ENCODE peak calls at places on chromosomes 11 and 22, in nine cellular contexts. One of them, this sample, is unnamed.

GRCh38 chr11:118572914-118573550 is 823 bp downstream of the ARCN1 start:
- DNase-seq in EH: peak
- DNase-seq in Peyer's patch: no peak
- DNase-seq in HS-27A: no peak
- DNase-seq in AG10803: peak
- DNase-seq in natural killer cell treated with Interleukin-12 subunit alpha and Interleukin-12 subunit beta and Interleukin-15 and Interleukin-18, amount 100 ng/mL, for 72 hours: no peak
- DNase-seq in GM13976: peak
- DNase-seq in CD4-positive, alpha-beta memory T cell: peak
- DNase-seq in NCI-H1105 treated with DMSO at 0.1 percent for 48 hours: no peak
- DNase-seq in this sample: peak

GRCh38 chr11:13695886-13696285 is 27.4 kb downstream of the FAR1 start:
- DNase-seq in EH: peak
- DNase-seq in Peyer's patch: no peak
- DNase-seq in HS-27A: no peak
- DNase-seq in AG10803: no peak
- DNase-seq in natural killer cell treated with Interleukin-12 subunit alpha and Interleukin-12 subunit beta and Interleukin-15 and Interleukin-18, amount 100 ng/mL, for 72 hours: no peak
- DNase-seq in GM13976: no peak
- DNase-seq in CD4-positive, alpha-beta memory T cell: no peak
- DNase-seq in NCI-H1105 treated with DMSO at 0.1 percent for 48 hours: no peak
- DNase-seq in this sample: no peak

GRCh38 chr11:35919244-35919643 is 24.6 kb upstream of the LDLRAD3 start:
- DNase-seq in EH: no peak
- DNase-seq in Peyer's patch: no peak
- DNase-seq in HS-27A: no peak
- DNase-seq in AG10803: no peak
- DNase-seq in natural killer cell treated with Interleukin-12 subunit alpha and Interleukin-12 subunit beta and Interleukin-15 and Interleukin-18, amount 100 ng/mL, for 72 hours: no peak
- DNase-seq in GM13976: no peak
- DNase-seq in CD4-positive, alpha-beta memory T cell: no peak
- DNase-seq in NCI-H1105 treated with DMSO at 0.1 percent for 48 hours: peak
- DNase-seq in this sample: no peak

GRCh38 chr11:944711-945470 is 19.2 kb downstream of the AP2A2 start:
- DNase-seq in EH: peak
- DNase-seq in Peyer's patch: no peak
- DNase-seq in HS-27A: no peak
- DNase-seq in AG10803: peak
- DNase-seq in natural killer cell treated with Interleukin-12 subunit alpha and Interleukin-12 subunit beta and Interleukin-15 and Interleukin-18, amount 100 ng/mL, for 72 hours: no peak
- DNase-seq in GM13976: no peak
- DNase-seq in CD4-positive, alpha-beta memory T cell: no peak
- DNase-seq in NCI-H1105 treated with DMSO at 0.1 percent for 48 hours: no peak
- DNase-seq in this sample: no peak

GRCh38 chr11:84909740-84910139 is 717.4 kb downstream of the DLG2 start:
- DNase-seq in EH: no peak
- DNase-seq in Peyer's patch: no peak
- DNase-seq in HS-27A: no peak
- DNase-seq in AG10803: no peak
- DNase-seq in natural killer cell treated with Interleukin-12 subunit alpha and Interleukin-12 subunit beta and Interleukin-15 and Interleukin-18, amount 100 ng/mL, for 72 hours: no peak
- DNase-seq in GM13976: no peak
- DNase-seq in CD4-positive, alpha-beta memory T cell: no peak
- DNase-seq in NCI-H1105 treated with DMSO at 0.1 percent for 48 hours: no peak
- DNase-seq in this sample: no peak

GRCh38 chr11:90288207-90288821 is 65.5 kb upstream of the CHORDC1 start:
- DNase-seq in EH: peak
- DNase-seq in Peyer's patch: no peak
- DNase-seq in HS-27A: no peak
- DNase-seq in AG10803: peak
- DNase-seq in natural killer cell treated with Interleukin-12 subunit alpha and Interleukin-12 subunit beta and Interleukin-15 and Interleukin-18, amount 100 ng/mL, for 72 hours: no peak
- DNase-seq in GM13976: peak
- DNase-seq in CD4-positive, alpha-beta memory T cell: no peak
- DNase-seq in NCI-H1105 treated with DMSO at 0.1 percent for 48 hours: peak
- DNase-seq in this sample: peak

GRCh38 chr22:42385691-42386090 is 46.5 kb downstream of the NFAM1 start:
- DNase-seq in EH: no peak
- DNase-seq in Peyer's patch: no peak
- DNase-seq in HS-27A: no peak
- DNase-seq in AG10803: no peak
- DNase-seq in natural killer cell treated with Interleukin-12 subunit alpha and Interleukin-12 subunit beta and Interleukin-15 and Interleukin-18, amount 100 ng/mL, for 72 hours: no peak
- DNase-seq in GM13976: no peak
- DNase-seq in CD4-positive, alpha-beta memory T cell: no peak
- DNase-seq in NCI-H1105 treated with DMSO at 0.1 percent for 48 hours: no peak
- DNase-seq in this sample: no peak

GRCh38 chr11:123654566-123655081 is at the start of gene SCN3B:
- DNase-seq in EH: peak
- DNase-seq in Peyer's patch: peak
- DNase-seq in HS-27A: no peak
- DNase-seq in AG10803: peak
- DNase-seq in natural killer cell treated with Interleukin-12 subunit alpha and Interleukin-12 subunit beta and Interleukin-15 and Interleukin-18, amount 100 ng/mL, for 72 hours: no peak
- DNase-seq in GM13976: peak
- DNase-seq in CD4-positive, alpha-beta memory T cell: no peak
- DNase-seq in NCI-H1105 treated with DMSO at 0.1 percent for 48 hours: peak
- DNase-seq in this sample: peak

GRCh38 chr22:23894710-23895598 is 771 bp downstream of the MIF start:
- DNase-seq in EH: peak
- DNase-seq in Peyer's patch: peak
- DNase-seq in HS-27A: no peak
- DNase-seq in AG10803: peak
- DNase-seq in natural killer cell treated with Interleukin-12 subunit alpha and Interleukin-12 subunit beta and Interleukin-15 and Interleukin-18, amount 100 ng/mL, for 72 hours: peak
- DNase-seq in GM13976: peak
- DNase-seq in CD4-positive, alpha-beta memory T cell: peak
- DNase-seq in NCI-H1105 treated with DMSO at 0.1 percent for 48 hours: peak
- DNase-seq in this sample: peak

GRCh38 chr11:57424802-57425564 is 1.9 kb downstream of the SLC43A3 start:
- DNase-seq in EH: peak
- DNase-seq in Peyer's patch: peak
- DNase-seq in HS-27A: peak
- DNase-seq in AG10803: peak
- DNase-seq in natural killer cell treated with Interleukin-12 subunit alpha and Interleukin-12 subunit beta and Interleukin-15 and Interleukin-18, amount 100 ng/mL, for 72 hours: peak
- DNase-seq in GM13976: peak
- DNase-seq in CD4-positive, alpha-beta memory T cell: peak
- DNase-seq in NCI-H1105 treated with DMSO at 0.1 percent for 48 hours: no peak
- DNase-seq in this sample: peak

GRCh38 chr11:134763030-134763388 is 351.0 kb upstream of the B3GAT1 start:
- DNase-seq in EH: no peak
- DNase-seq in Peyer's patch: no peak
- DNase-seq in HS-27A: no peak
- DNase-seq in AG10803: no peak
- DNase-seq in natural killer cell treated with Interleukin-12 subunit alpha and Interleukin-12 subunit beta and Interleukin-15 and Interleukin-18, amount 100 ng/mL, for 72 hours: no peak
- DNase-seq in GM13976: no peak
- DNase-seq in CD4-positive, alpha-beta memory T cell: no peak
- DNase-seq in NCI-H1105 treated with DMSO at 0.1 percent for 48 hours: no peak
- DNase-seq in this sample: no peak

GRCh38 chr11:88590366-88590765 is 252.8 kb upstream of the CTSC start:
- DNase-seq in EH: no peak
- DNase-seq in Peyer's patch: no peak
- DNase-seq in HS-27A: no peak
- DNase-seq in AG10803: no peak
- DNase-seq in natural killer cell treated with Interleukin-12 subunit alpha and Interleukin-12 subunit beta and Interleukin-15 and Interleukin-18, amount 100 ng/mL, for 72 hours: no peak
- DNase-seq in GM13976: no peak
- DNase-seq in CD4-positive, alpha-beta memory T cell: no peak
- DNase-seq in NCI-H1105 treated with DMSO at 0.1 percent for 48 hours: no peak
- DNase-seq in this sample: no peak

GRCh38 chr11:12017243-12017678 is 8.8 kb upstream of the DKK3 start:
- DNase-seq in EH: peak
- DNase-seq in Peyer's patch: no peak
- DNase-seq in HS-27A: no peak
- DNase-seq in AG10803: peak
- DNase-seq in natural killer cell treated with Interleukin-12 subunit alpha and Interleukin-12 subunit beta and Interleukin-15 and Interleukin-18, amount 100 ng/mL, for 72 hours: no peak
- DNase-seq in GM13976: no peak
- DNase-seq in CD4-positive, alpha-beta memory T cell: no peak
- DNase-seq in NCI-H1105 treated with DMSO at 0.1 percent for 48 hours: no peak
- DNase-seq in this sample: no peak

GRCh38 chr22:42283288-42284229 is 13.1 kb upstream of the TCF20 start:
- DNase-seq in EH: no peak
- DNase-seq in Peyer's patch: no peak
- DNase-seq in HS-27A: no peak
- DNase-seq in AG10803: no peak
- DNase-seq in natural killer cell treated with Interleukin-12 subunit alpha and Interleukin-12 subunit beta and Interleukin-15 and Interleukin-18, amount 100 ng/mL, for 72 hours: no peak
- DNase-seq in GM13976: no peak
- DNase-seq in CD4-positive, alpha-beta memory T cell: peak
- DNase-seq in NCI-H1105 treated with DMSO at 0.1 percent for 48 hours: no peak
- DNase-seq in this sample: no peak

GRCh38 chr11:31254411-31254810 is 115.1 kb downstream of the DCDC1 start:
- DNase-seq in EH: peak
- DNase-seq in Peyer's patch: no peak
- DNase-seq in HS-27A: no peak
- DNase-seq in AG10803: peak
- DNase-seq in natural killer cell treated with Interleukin-12 subunit alpha and Interleukin-12 subunit beta and Interleukin-15 and Interleukin-18, amount 100 ng/mL, for 72 hours: no peak
- DNase-seq in GM13976: no peak
- DNase-seq in CD4-positive, alpha-beta memory T cell: no peak
- DNase-seq in NCI-H1105 treated with DMSO at 0.1 percent for 48 hours: no peak
- DNase-seq in this sample: no peak

GRCh38 chr11:134272381-134273316 is 3.5 kb upstream of the GLB1L3 start:
- DNase-seq in EH: peak
- DNase-seq in Peyer's patch: peak
- DNase-seq in HS-27A: no peak
- DNase-seq in AG10803: peak
- DNase-seq in natural killer cell treated with Interleukin-12 subunit alpha and Interleukin-12 subunit beta and Interleukin-15 and Interleukin-18, amount 100 ng/mL, for 72 hours: no peak
- DNase-seq in GM13976: no peak
- DNase-seq in CD4-positive, alpha-beta memory T cell: no peak
- DNase-seq in NCI-H1105 treated with DMSO at 0.1 percent for 48 hours: no peak
- DNase-seq in this sample: no peak

GRCh38 chr11:120714448-120714847 is 202.9 kb downstream of the GRIK4 start:
- DNase-seq in EH: no peak
- DNase-seq in Peyer's patch: no peak
- DNase-seq in HS-27A: no peak
- DNase-seq in AG10803: no peak
- DNase-seq in natural killer cell treated with Interleukin-12 subunit alpha and Interleukin-12 subunit beta and Interleukin-15 and Interleukin-18, amount 100 ng/mL, for 72 hours: no peak
- DNase-seq in GM13976: no peak
- DNase-seq in CD4-positive, alpha-beta memory T cell: no peak
- DNase-seq in NCI-H1105 treated with DMSO at 0.1 percent for 48 hours: no peak
- DNase-seq in this sample: no peak

This sample was measured in GM10248.